ENCODE peak calls at places on chromosome 15, in eight cellular contexts. Q is NCI-H1930; C is Calu3; L is M059J; T is HTR-8/SVneo; O is activated CD8-positive, alpha-beta T cell treated with anti-CD3 and anti-CD28 coated beads for 36 hours; D is NCI-H774; B is NCI-H510A treated with DMSO at 0.1 percent for 48 hours. Y is an unnamed sample.

GRCh38 chr15:87145686-87146085 is 1066.0 kb downstream of the AGBL1 start:
- DNase-seq in Q (no peak), C (no peak), L (no peak), T (no peak), O (no peak), D (no peak), B (no peak), Y (no peak)

GRCh38 chr15:70596354-70597055 is 166.9 kb downstream of the UACA start:
- DNase-seq in Q (no peak), C (peak), L (peak), T (peak), O (peak), D (no peak), B (no peak), Y (no peak)

GRCh38 chr15:41981373-41982132 is 9.2 kb upstream of the EHD4 start:
- DNase-seq in Q (no peak), C (no peak), L (no peak), T (no peak), O (no peak), D (no peak), B (no peak), Y (no peak)

GRCh38 chr15:98650871-98651481 is 2.6 kb downstream of the IGF1R start:
- DNase-seq in Q (no peak), C (no peak), L (no peak), T (no peak), O (peak), D (no peak), B (no peak), Y (no peak)

GRCh38 chr15:48581221-48581620 is 64.3 kb downstream of the FBN1 start:
- DNase-seq in Q (no peak), C (no peak), L (no peak), T (no peak), O (no peak), D (no peak), B (no peak), Y (no peak)

GRCh38 chr15:49809894-49810594 is 189.2 kb downstream of the DTWD1 start:
- DNase-seq in Q (no peak), C (no peak), L (no peak), T (no peak), O (no peak), D (no peak), B (no peak), Y (no peak)

GRCh38 chr15:79028411-79028964 is 62.1 kb downstream of the RASGRF1 start:
- DNase-seq in Q (peak), C (peak), L (peak), T (peak), O (peak), D (no peak), B (peak), Y (no peak)

GRCh38 chr15:71366926-71367325 is 251.7 kb downstream of the THSD4 start:
- DNase-seq in Q (no peak), C (no peak), L (no peak), T (no peak), O (no peak), D (no peak), B (no peak), Y (no peak)

GRCh38 chr15:72992733-72993321 is 59.4 kb upstream of the NEO1 start:
- DNase-seq in Q (no peak), C (no peak), L (no peak), T (no peak), O (no peak), D (no peak), B (no peak), Y (no peak)

GRCh38 chr15:32131803-32132202 is 101.5 kb downstream of the CHRNA7 start:
- DNase-seq in Q (no peak), C (no peak), L (no peak), T (no peak), O (no peak), D (no peak), B (no peak), Y (no peak)